ENCODE peak calls at places on chromosomes 1 and 21, in ten cellular contexts. G, Q, C, L, J, O, Z, S, I and B are unnamed samples.

GRCh38 chr1:154557939-154558609 is 388 bp downstream of the UBE2Q1 start:
- DNase-seq in G (no peak), Q (no peak), C (peak; percentile 82), L (peak; percentile 61), J (peak; percentile 44), O (no peak), Z (no peak), S (no peak), I (no peak), B (peak; percentile 33)

GRCh38 chr1:156284762-156285161 is 637 bp downstream of the TMEM79 start:
- DNase-seq in G (no peak), Q (no peak), C (no peak), L (no peak), J (no peak), O (no peak), Z (no peak), S (no peak), I (no peak), B (no peak)

GRCh38 chr1:205600085-205600484 is 31.7 kb downstream of the ELK4 start:
- DNase-seq in G (no peak), Q (peak; percentile 71), C (no peak), L (no peak), J (no peak), O (no peak), Z (no peak), S (no peak), I (no peak), B (no peak)

GRCh38 chr1:196464545-196464944 is 143.7 kb downstream of the KCNT2 start:
- DNase-seq in G (no peak), Q (peak; percentile 14), C (no peak), L (peak; percentile 12), J (no peak), O (no peak), Z (no peak), S (no peak), I (peak; percentile 7), B (no peak)

GRCh38 chr21:26117324-26117971 is 53.1 kb downstream of the APP start:
- DNase-seq in G (no peak), Q (no peak), C (no peak), L (no peak), J (no peak), O (no peak), Z (no peak), S (no peak), I (no peak), B (no peak)

GRCh38 chr1:115430717-115431116 is 92.7 kb upstream of the NGF start:
- DNase-seq in G (no peak), Q (peak; percentile 97), C (no peak), L (no peak), J (no peak), O (peak; percentile 83), Z (no peak), S (peak; percentile 74), I (peak; percentile 69), B (no peak)

GRCh38 chr21:31268090-31268489 is 76.0 kb downstream of the TIAM1 start:
- DNase-seq in G (no peak), Q (no peak), C (no peak), L (no peak), J (no peak), O (no peak), Z (no peak), S (no peak), I (no peak), B (no peak)

GRCh38 chr1:97070366-97070765 is 348.8 kb downstream of the PTBP2 start:
- DNase-seq in G (no peak), Q (peak; percentile 33), C (no peak), L (no peak), J (no peak), O (no peak), Z (no peak), S (no peak), I (no peak), B (no peak)

GRCh38 chr1:213416461-213417224 is 365.6 kb downstream of the RPS6KC1 start:
- DNase-seq in G (no peak), Q (no peak), C (no peak), L (no peak), J (no peak), O (no peak), Z (no peak), S (no peak), I (no peak), B (no peak)

GRCh38 chr1:205774277-205775014 is 836 bp downstream of the RAB29 start:
- DNase-seq in G (no peak), Q (no peak), C (peak; percentile 48), L (peak; percentile 22), J (no peak), O (no peak), Z (no peak), S (no peak), I (no peak), B (peak; percentile 23)

GRCh38 chr1:200923607-200924006 is 28.9 kb downstream of the INAVA start:
- DNase-seq in G (no peak), Q (no peak), C (no peak), L (no peak), J (no peak), O (no peak), Z (no peak), S (no peak), I (no peak), B (no peak)

GRCh38 chr21:41377715-41378114 is 15.9 kb downstream of the MX2 start:
- DNase-seq in G (no peak), Q (no peak), C (no peak), L (no peak), J (no peak), O (no peak), Z (no peak), S (no peak), I (no peak), B (no peak)

GRCh38 chr21:45909238-45909785 is 72.3 kb upstream of the COL6A1 start:
- DNase-seq in G (no peak), Q (no peak), C (peak; percentile 30), L (no peak), J (no peak), O (no peak), Z (no peak), S (no peak), I (no peak), B (no peak)

GRCh38 chr1:19457555-19457954 is 27.8 kb downstream of the CAPZB start:
- DNase-seq in G (no peak), Q (no peak), C (no peak), L (no peak), J (no peak), O (no peak), Z (no peak), S (peak; percentile 48), I (no peak), B (no peak)

GRCh38 chr1:60847855-60848582 is 234.3 kb upstream of the NFIA start:
- DNase-seq in G (no peak), Q (no peak), C (no peak), L (no peak), J (no peak), O (no peak), Z (no peak), S (no peak), I (no peak), B (no peak)

GRCh38 chr1:215900684-215901083 is 333.6 kb downstream of the KCTD3 start:
- DNase-seq in G (no peak), Q (no peak), C (no peak), L (no peak), J (no peak), O (no peak), Z (no peak), S (no peak), I (no peak), B (no peak)

GRCh38 chr1:175600721-175601440 is 142.5 kb downstream of the TNR start:
- DNase-seq in G (peak; percentile 48), Q (no peak), C (no peak), L (no peak), J (no peak), O (no peak), Z (no peak), S (no peak), I (no peak), B (no peak)

GRCh38 chr1:54268714-54269297 is 68.8 kb downstream of the MRPL37 start:
- DNase-seq in G (no peak), Q (no peak), C (no peak), L (no peak), J (no peak), O (no peak), Z (no peak), S (no peak), I (no peak), B (no peak)

GRCh38 chr1:243924188-243924587 is 74.1 kb upstream of the AKT3 start:
- DNase-seq in G (no peak), Q (peak; percentile 56), C (no peak), L (no peak), J (no peak), O (peak; percentile 81), Z (no peak), S (no peak), I (peak; percentile 51), B (no peak)

GRCh38 chr21:42162831-42163510 is 56.0 kb upstream of the ABCG1 start:
- DNase-seq in G (no peak), Q (no peak), C (no peak), L (no peak), J (no peak), O (peak; percentile 41), Z (no peak), S (peak; percentile 44), I (no peak), B (no peak)